ENCODE peak calls at places on chromosomes 2 and 18, in four cellular contexts. K is CD8-positive, alpha-beta T cell; N is tibial artery; M is cardiac muscle cell. W is an unnamed sample.

GRCh38 chr2:20164734-20165242 is 60.1 kb downstream of the SDC1 start:
- DNase-seq in K (no peak), N (peak), M (no peak), W (no peak)

GRCh38 chr18:57455576-57456129 is 20.5 kb downstream of the ONECUT2 start:
- DNase-seq in K (no peak), N (no peak), M (no peak), W (no peak)

GRCh38 chr18:9237982-9238381 is 96.6 kb upstream of the TWSG1 start:
- DNase-seq in K (no peak), N (no peak), M (no peak), W (no peak)

GRCh38 chr18:57908092-57908491 is 105.0 kb upstream of the ATP8B1 start:
- DNase-seq in K (no peak), N (no peak), M (no peak), W (no peak)

GRCh38 chr2:219104107-219105050 is 43.7 kb upstream of the IHH start:
- DNase-seq in K (no peak), N (no peak), M (peak), W (peak)

GRCh38 chr2:47000679-47001075 is 85.1 kb upstream of the MCFD2 start:
- DNase-seq in K (no peak), N (no peak), M (no peak), W (no peak)

GRCh38 chr2:36708119-36708741 is 11.7 kb downstream of the VIT start:
- DNase-seq in K (no peak), N (no peak), M (no peak), W (no peak)

GRCh38 chr2:39996653-39997080 is 217.6 kb upstream of the THUMPD2 start:
- DNase-seq in K (no peak), N (no peak), M (no peak), W (no peak)

GRCh38 chr2:173079141-173079540 is 3.5 kb downstream of the MAP3K20 start:
- DNase-seq in K (no peak), N (no peak), M (no peak), W (no peak)

GRCh38 chr2:130371723-130372054 is 15.8 kb downstream of the PTPN18 start:
- DNase-seq in K (no peak), N (no peak), M (no peak), W (no peak)

GRCh38 chr2:107091163-107091864 is 205.3 kb upstream of the ST6GAL2 start:
- DNase-seq in K (no peak), N (no peak), M (peak), W (no peak)

GRCh38 chr2:172233947-172234715 is 131.4 kb upstream of the DLX2 start:
- DNase-seq in K (no peak), N (no peak), M (no peak), W (no peak)

GRCh38 chr2:102335871-102336366 is 19.7 kb upstream of the IL18R1 start:
- DNase-seq in K (no peak), N (no peak), M (peak), W (no peak)

GRCh38 chr2:190999949-191000665 is 13.9 kb downstream of the STAT1 start:
- DNase-seq in K (no peak), N (no peak), M (no peak), W (no peak)

GRCh38 chr2:27209621-27210401 is 2.0 kb upstream of the ATRAID start:
- DNase-seq in K (no peak), N (peak), M (no peak), W (no peak)

GRCh38 chr2:27211943-27212625 is at the start of the genes ATRAID and SLC5A6:
- DNase-seq in K (peak), N (peak), M (peak), W (peak)

GRCh38 chr2:27211241-27211942 is 449 bp upstream of the ATRAID start:
- DNase-seq in K (no peak), N (no peak), M (no peak), W (peak)

GRCh38 chr2:27214936-27215335 is 2.2 kb upstream of the CAD start:
- DNase-seq in K (no peak), N (no peak), M (no peak), W (no peak)

DNA sequence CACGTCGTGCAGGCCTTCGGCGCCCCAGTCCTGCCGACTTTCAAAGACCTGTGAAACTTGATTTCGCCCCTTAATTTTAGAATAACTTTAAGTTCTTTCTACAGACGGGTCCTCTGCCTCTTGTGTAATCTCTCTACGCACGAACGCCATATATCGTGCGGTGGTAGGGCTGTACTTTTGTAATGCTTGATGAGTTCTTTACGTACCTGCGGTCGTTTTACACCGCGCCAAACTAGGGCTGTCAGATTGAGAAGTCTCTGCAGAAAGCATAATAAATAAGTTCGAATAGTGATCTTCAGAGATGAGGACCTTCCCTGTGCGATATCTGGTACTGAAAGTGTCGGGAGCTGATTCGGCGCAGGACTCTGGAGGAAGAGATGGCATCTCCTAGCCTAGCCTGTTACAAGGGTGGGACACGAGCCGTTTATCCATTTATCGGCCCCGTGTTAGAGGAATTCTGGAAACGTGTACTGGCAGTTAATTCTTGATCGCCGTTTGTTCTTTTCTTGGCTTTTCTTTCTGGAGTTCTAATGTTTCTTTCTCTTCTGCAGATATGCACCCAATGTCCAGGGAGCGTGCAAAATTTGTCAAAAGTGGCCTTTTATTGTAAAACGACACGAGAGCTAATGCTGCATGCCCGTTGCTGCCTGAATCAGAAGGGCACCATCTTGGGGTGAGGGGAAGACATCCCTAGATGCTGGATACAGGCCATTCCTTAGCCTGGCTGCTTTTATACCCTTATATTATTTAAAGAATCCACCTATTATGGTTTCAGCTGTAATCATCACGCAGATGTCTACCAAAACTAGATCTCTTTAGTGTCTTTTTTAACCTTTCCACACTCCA is 781 bp upstream of the SLC5A6 start:
- DNase-seq in K (no peak), N (no peak), M (peak), W (no peak)
- H3K4me3 ChIP-seq in K (peak), N (peak), M (peak), W (peak)

GRCh38 chr2:9844581-9844980 is 1.3 kb downstream of the TAF1B start:
- DNase-seq in K (no peak), N (no peak), M (no peak), W (no peak)

GRCh38 chr2:9844036-9844483 is 786 bp downstream of the TAF1B start:
- DNase-seq in K (no peak), N (no peak), M (no peak), W (no peak)

GRCh38 chr2:9843229-9844035 is at the start of gene TAF1B:
- DNase-seq in K (peak), N (peak), M (peak), W (peak)

GRCh38 chr2:9847140-9847539 is 3.9 kb downstream of the TAF1B start:
- DNase-seq in K (no peak), N (no peak), M (no peak), W (no peak)

GRCh38 chr2:9846554-9846953 is 3.3 kb downstream of the TAF1B start:
- DNase-seq in K (no peak), N (no peak), M (no peak), W (no peak)
- H3K4me3 ChIP-seq in K (no peak), N (no peak), M (no peak), W (no peak)

DNA sequence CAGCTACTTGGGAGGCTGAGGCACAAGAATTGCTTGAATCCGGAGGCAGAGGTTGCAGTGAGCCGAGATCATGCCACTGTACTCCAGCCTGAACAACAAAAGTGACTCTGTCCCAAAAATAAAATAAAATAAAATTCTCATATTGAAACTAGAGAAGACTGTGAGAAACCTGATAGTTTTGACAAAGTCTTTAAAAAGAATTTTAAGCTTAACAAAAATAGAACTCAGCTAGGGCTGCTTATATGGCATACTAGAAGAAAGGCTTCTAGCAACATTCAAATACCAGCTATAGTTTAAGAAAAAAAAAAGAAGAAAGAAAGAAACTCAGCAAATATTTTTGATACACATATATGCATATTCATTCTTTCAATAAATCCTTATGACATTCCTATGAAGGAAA is 13.6 kb downstream of the HADHA start:
- DNase-seq in K (no peak), N (no peak), M (no peak), W (no peak)
- H3K4me3 ChIP-seq in K (no peak), N (no peak), M (no peak), W (no peak)

DNA sequence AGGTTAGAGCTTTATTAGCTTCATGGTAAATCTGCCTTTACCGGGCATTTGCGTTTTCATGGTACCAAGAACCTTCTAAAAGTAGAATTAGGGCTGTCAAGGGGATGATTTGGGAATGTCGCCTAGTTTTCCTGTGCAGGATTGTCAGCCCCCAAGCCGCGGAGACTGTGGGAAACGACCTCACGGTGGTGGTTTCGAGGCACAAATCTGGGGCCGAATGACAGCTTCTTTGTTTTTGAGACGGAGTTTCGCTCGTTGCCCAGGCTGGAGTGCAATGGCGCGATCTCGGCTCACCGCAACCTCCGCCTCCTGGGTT is 615 bp upstream of the USP39 start:
- DNase-seq in K (no peak), N (no peak), M (no peak), W (no peak)
- H3K4me3 ChIP-seq in K (no peak), N (peak), M (no peak), W (no peak)

GRCh38 chr2:27496357-27497287 is at the start of gene GCKR:
- DNase-seq in K (no peak), N (no peak), M (no peak), W (no peak)
- H3K4me3 ChIP-seq in K (no peak), N (no peak), M (no peak), W (no peak)

GRCh38 chr2:24163186-24163585 is 11.7 kb upstream of the FAM228A start:
- DNase-seq in K (no peak), N (no peak), M (no peak), W (no peak)

GRCh38 chr2:24160761-24161160 is 14.1 kb upstream of the FAM228A start:
- DNase-seq in K (no peak), N (no peak), M (no peak), W (no peak)

GRCh38 chr2:24159708-24160107 is 15.1 kb upstream of the FAM228A start:
- DNase-seq in K (no peak), N (no peak), M (no peak), W (no peak)

GRCh38 chr2:24164416-24164973 is 10.4 kb upstream of the FAM228A start:
- DNase-seq in K (peak), N (no peak), M (peak), W (no peak)

DNA sequence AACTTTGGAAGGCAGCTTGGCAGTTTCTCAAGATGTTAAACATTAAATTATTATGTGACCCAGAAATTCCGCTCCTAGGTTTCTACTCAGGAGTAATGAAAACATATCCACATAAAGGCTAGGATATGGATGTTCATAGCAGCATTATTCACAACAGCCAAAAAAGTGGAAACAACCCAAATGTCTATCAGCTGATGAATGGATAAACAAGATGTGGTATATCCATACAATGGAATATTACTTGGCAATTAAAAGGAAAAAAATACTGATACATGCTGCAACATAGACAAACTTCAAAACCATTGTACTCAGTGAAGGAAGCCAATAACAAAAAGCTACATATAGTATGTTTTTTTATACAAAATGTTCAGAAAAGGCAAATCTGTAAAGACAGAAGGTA is 12.4 kb upstream of the FAM228A start:
- DNase-seq in K (no peak), N (no peak), M (no peak), W (no peak)
- H3K4me3 ChIP-seq in K (no peak), N (no peak), M (no peak), W (no peak)

GRCh38 chr18:26088482-26088881 is 1.9 kb downstream of the SS18 start:
- DNase-seq in K (no peak), N (no peak), M (no peak), W (no peak)
- H3K4me3 ChIP-seq in K (no peak), N (peak), M (peak), W (no peak)

W was measured in NT2/D1.